ENCODE peak calls at places on chromosome 22, in eight cellular contexts. One of them, this sample, is unnamed.

GRCh38 chr22:48943567-48944432 is 883.9 kb downstream of the BRD1 start:
- DNase-seq in body of pancreas: no peak
- DNase-seq in SJSA1: peak; percentile 42
- DNase-seq in GM12878: no peak
- DNase-seq in upper lobe of right lung: peak; percentile 60
- DNase-seq in IMR-90: no peak
- DNase-seq in mesendoderm: peak; percentile 74
- DNase-seq in CD8-positive, alpha-beta memory T cell: no peak
- DNase-seq in this sample: no peak

GRCh38 chr22:36731916-36732315 is 28.4 kb upstream of the CACNG2 start:
- DNase-seq in body of pancreas: no peak
- DNase-seq in SJSA1: no peak
- DNase-seq in CD8-positive, alpha-beta memory T cell: no peak
- DNase-seq in IMR-90: no peak
- DNase-seq in upper lobe of right lung: peak; percentile 58
- DNase-seq in mesendoderm: no peak
- DNase-seq in GM12878: no peak
- DNase-seq in this sample: no peak

GRCh38 chr22:21951931-21952465 is 650 bp downstream of the PPM1F start:
- DNase-seq in CD8-positive, alpha-beta memory T cell: no peak
- DNase-seq in mesendoderm: peak; percentile 53
- DNase-seq in body of pancreas: peak; percentile 51
- DNase-seq in GM12878: no peak
- DNase-seq in upper lobe of right lung: peak; percentile 78
- DNase-seq in IMR-90: peak; percentile 53
- DNase-seq in SJSA1: no peak
- DNase-seq in this sample: peak; percentile 73

GRCh38 chr22:38110863-38111852 is 674 bp upstream of the BAIAP2L2 start:
- DNase-seq in GM12878: no peak
- DNase-seq in body of pancreas: no peak
- DNase-seq in IMR-90: no peak
- DNase-seq in mesendoderm: no peak
- DNase-seq in SJSA1: no peak
- DNase-seq in CD8-positive, alpha-beta memory T cell: no peak
- DNase-seq in upper lobe of right lung: no peak
- DNase-seq in this sample: peak; percentile 48

GRCh38 chr22:22700631-22701030 is 56.2 kb downstream of the GGTLC2 start:
- DNase-seq in mesendoderm: no peak
- DNase-seq in GM12878: no peak
- DNase-seq in CD8-positive, alpha-beta memory T cell: no peak
- DNase-seq in upper lobe of right lung: no peak
- DNase-seq in body of pancreas: no peak
- DNase-seq in SJSA1: no peak
- DNase-seq in IMR-90: no peak
- DNase-seq in this sample: no peak

GRCh38 chr22:49235463-49236300 is 592.0 kb downstream of the BRD1 start:
- DNase-seq in IMR-90: no peak
- DNase-seq in body of pancreas: peak; percentile 15
- DNase-seq in mesendoderm: peak; percentile 64
- DNase-seq in GM12878: no peak
- DNase-seq in CD8-positive, alpha-beta memory T cell: no peak
- DNase-seq in upper lobe of right lung: no peak
- DNase-seq in SJSA1: no peak
- DNase-seq in this sample: no peak

GRCh38 chr22:22720724-22721261 is 76.4 kb downstream of the GGTLC2 start:
- DNase-seq in SJSA1: no peak
- DNase-seq in upper lobe of right lung: no peak
- DNase-seq in body of pancreas: peak; percentile 60
- DNase-seq in GM12878: peak; percentile 62
- DNase-seq in IMR-90: no peak
- DNase-seq in CD8-positive, alpha-beta memory T cell: peak; percentile 23
- DNase-seq in mesendoderm: no peak
- DNase-seq in this sample: no peak

GRCh38 chr22:22877523-22878210 is 9.9 kb upstream of the IGLL5 start:
- DNase-seq in upper lobe of right lung: peak; percentile 82
- DNase-seq in body of pancreas: peak; percentile 47
- DNase-seq in IMR-90: peak; percentile 45
- DNase-seq in mesendoderm: peak; percentile 81
- DNase-seq in GM12878: no peak
- DNase-seq in CD8-positive, alpha-beta memory T cell: peak; percentile 63
- DNase-seq in SJSA1: peak; percentile 77
- DNase-seq in this sample: no peak

GRCh38 chr22:46050916-46051614 is 74.1 kb upstream of the WNT7B start:
- DNase-seq in body of pancreas: no peak
- DNase-seq in SJSA1: no peak
- DNase-seq in CD8-positive, alpha-beta memory T cell: no peak
- DNase-seq in GM12878: no peak
- DNase-seq in upper lobe of right lung: peak; percentile 54
- DNase-seq in IMR-90: no peak
- DNase-seq in mesendoderm: no peak
- DNase-seq in this sample: peak; percentile 46

GRCh38 chr22:48856308-48856615 is 971.4 kb downstream of the BRD1 start:
- DNase-seq in upper lobe of right lung: no peak
- DNase-seq in GM12878: no peak
- DNase-seq in CD8-positive, alpha-beta memory T cell: no peak
- DNase-seq in IMR-90: no peak
- DNase-seq in SJSA1: peak; percentile 23
- DNase-seq in body of pancreas: no peak
- DNase-seq in mesendoderm: no peak
- DNase-seq in this sample: no peak

GRCh38 chr22:45211435-45211834 is 29.3 kb downstream of the KIAA0930 start:
- DNase-seq in mesendoderm: no peak
- DNase-seq in IMR-90: no peak
- DNase-seq in GM12878: no peak
- DNase-seq in upper lobe of right lung: no peak
- DNase-seq in body of pancreas: no peak
- DNase-seq in CD8-positive, alpha-beta memory T cell: no peak
- DNase-seq in SJSA1: no peak
- DNase-seq in this sample: no peak

GRCh38 chr22:19523240-19524169 is 705 bp downstream of the CLDN5 start:
- DNase-seq in upper lobe of right lung: no peak
- DNase-seq in mesendoderm: peak; percentile 68
- DNase-seq in CD8-positive, alpha-beta memory T cell: no peak
- DNase-seq in GM12878: no peak
- DNase-seq in body of pancreas: no peak
- DNase-seq in IMR-90: peak; percentile 9
- DNase-seq in SJSA1: peak; percentile 41
- DNase-seq in this sample: no peak

GRCh38 chr22:31474743-31475142 is 14.9 kb downstream of the EIF4ENIF1 start:
- DNase-seq in GM12878: no peak
- DNase-seq in body of pancreas: no peak
- DNase-seq in mesendoderm: no peak
- DNase-seq in CD8-positive, alpha-beta memory T cell: no peak
- DNase-seq in upper lobe of right lung: no peak
- DNase-seq in SJSA1: no peak
- DNase-seq in IMR-90: peak; percentile 89
- DNase-seq in this sample: no peak

GRCh38 chr22:23696326-23696851 is 5.6 kb downstream of the RGL4 start:
- DNase-seq in CD8-positive, alpha-beta memory T cell: peak; percentile 82
- DNase-seq in body of pancreas: peak; percentile 54
- DNase-seq in upper lobe of right lung: peak; percentile 66
- DNase-seq in IMR-90: peak; percentile 56
- DNase-seq in GM12878: peak; percentile 33
- DNase-seq in SJSA1: no peak
- DNase-seq in mesendoderm: no peak
- DNase-seq in this sample: peak; percentile 66

GRCh38 chr22:46149493-46149997 is 781 bp upstream of the PPARA start:
- DNase-seq in IMR-90: no peak
- DNase-seq in mesendoderm: peak; percentile 13
- DNase-seq in body of pancreas: peak; percentile 82
- DNase-seq in SJSA1: no peak
- DNase-seq in upper lobe of right lung: peak; percentile 87
- DNase-seq in GM12878: no peak
- DNase-seq in CD8-positive, alpha-beta memory T cell: no peak
- DNase-seq in this sample: peak; percentile 73

GRCh38 chr22:28440517-28441366 is 238.9 kb downstream of the TTC28 start:
- DNase-seq in CD8-positive, alpha-beta memory T cell: no peak
- DNase-seq in upper lobe of right lung: no peak
- DNase-seq in GM12878: no peak
- DNase-seq in body of pancreas: peak; percentile 17
- DNase-seq in mesendoderm: no peak
- DNase-seq in IMR-90: peak; percentile 80
- DNase-seq in SJSA1: no peak
- DNase-seq in this sample: no peak

GRCh38 chr22:41285441-41285819 is 557 bp downstream of the RANGAP1 start:
- DNase-seq in upper lobe of right lung: peak; percentile 76
- DNase-seq in mesendoderm: peak; percentile 91
- DNase-seq in IMR-90: peak; percentile 96
- DNase-seq in CD8-positive, alpha-beta memory T cell: peak; percentile 83
- DNase-seq in body of pancreas: peak; percentile 74
- DNase-seq in SJSA1: peak; percentile 95
- DNase-seq in GM12878: no peak
- DNase-seq in this sample: peak; percentile 69

GRCh38 chr22:23533771-23534191 is 46.3 kb downstream of the IGLL1 start:
- DNase-seq in SJSA1: no peak
- DNase-seq in CD8-positive, alpha-beta memory T cell: no peak
- DNase-seq in body of pancreas: no peak
- DNase-seq in upper lobe of right lung: peak; percentile 26
- DNase-seq in GM12878: no peak
- DNase-seq in mesendoderm: peak; percentile 94
- DNase-seq in IMR-90: no peak
- DNase-seq in this sample: peak; percentile 16

GRCh38 chr22:41563051-41563711 is 2.4 kb downstream of the CSDC2 start:
- DNase-seq in mesendoderm: peak; percentile 84
- DNase-seq in IMR-90: peak; percentile 85
- DNase-seq in CD8-positive, alpha-beta memory T cell: no peak
- DNase-seq in GM12878: no peak
- DNase-seq in body of pancreas: peak; percentile 30
- DNase-seq in upper lobe of right lung: no peak
- DNase-seq in SJSA1: peak; percentile 84
- DNase-seq in this sample: no peak

GRCh38 chr22:32413715-32414114 is 1.7 kb upstream of the RTCB start:
- DNase-seq in CD8-positive, alpha-beta memory T cell: no peak
- DNase-seq in upper lobe of right lung: no peak
- DNase-seq in body of pancreas: no peak
- DNase-seq in IMR-90: peak; percentile 42
- DNase-seq in SJSA1: no peak
- DNase-seq in GM12878: no peak
- DNase-seq in mesendoderm: peak; percentile 34
- DNase-seq in this sample: no peak

GRCh38 chr22:23404689-23405365 is 175.3 kb downstream of the IGLL1 start:
- DNase-seq in SJSA1: no peak
- DNase-seq in GM12878: no peak
- DNase-seq in mesendoderm: peak; percentile 75
- DNase-seq in body of pancreas: peak; percentile 14
- DNase-seq in upper lobe of right lung: no peak
- DNase-seq in CD8-positive, alpha-beta memory T cell: no peak
- DNase-seq in IMR-90: peak; percentile 40
- DNase-seq in this sample: no peak

GRCh38 chr22:49439373-49439772 is 388.3 kb downstream of the BRD1 start:
- DNase-seq in CD8-positive, alpha-beta memory T cell: no peak
- DNase-seq in GM12878: no peak
- DNase-seq in SJSA1: no peak
- DNase-seq in upper lobe of right lung: no peak
- DNase-seq in mesendoderm: peak; percentile 21
- DNase-seq in body of pancreas: no peak
- DNase-seq in IMR-90: no peak
- DNase-seq in this sample: no peak

DNA sequence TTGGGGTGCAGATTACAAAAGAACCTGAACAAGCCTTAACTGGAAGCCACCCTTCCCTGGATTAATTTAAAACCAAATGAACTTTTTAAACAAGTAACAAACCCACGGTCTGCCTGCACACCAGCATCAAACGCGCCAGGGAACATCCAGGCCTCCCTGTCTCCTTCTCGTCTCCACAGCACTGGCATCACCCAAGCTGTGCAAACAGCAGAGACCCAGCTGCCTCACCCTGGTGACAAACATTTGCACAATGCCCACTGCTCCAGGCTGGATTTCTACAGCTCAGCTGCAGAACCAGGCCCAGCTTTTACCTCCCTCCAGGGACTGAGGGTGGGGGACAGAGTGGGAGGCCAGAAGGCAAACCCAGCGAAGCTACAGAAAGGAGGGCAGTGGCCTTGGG is 7.0 kb downstream of the RPL3 start:
- DNase-seq in GM12878: no peak
- DNase-seq in IMR-90: no peak
- DNase-seq in body of pancreas: no peak
- DNase-seq in SJSA1: no peak
- DNase-seq in upper lobe of right lung: no peak
- DNase-seq in mesendoderm: no peak
- DNase-seq in CD8-positive, alpha-beta memory T cell: no peak
- DNase-seq in this sample: no peak
- H3K4me1 ChIP-seq in GM12878: peaks cover 39% of the 10 kb centered on the region
- H3K4me1 ChIP-seq in IMR-90: peaks cover 34% of the 10 kb centered on the region
- H3K4me1 ChIP-seq in body of pancreas: peaks cover 41% of the 10 kb centered on the region
- H3K4me1 ChIP-seq in SJSA1: peaks cover 78% of the 10 kb centered on the region
- H3K4me1 ChIP-seq in upper lobe of right lung: peaks cover 47% of the 10 kb centered on the region
- H3K4me1 ChIP-seq in mesendoderm: peaks cover 2% of the 10 kb centered on the region
- H3K4me1 ChIP-seq in CD8-positive, alpha-beta memory T cell: peaks cover 31% of the 10 kb centered on the region
- H3K4me1 ChIP-seq in this sample: peaks cover 66% of the 10 kb centered on the region

GRCh38 chr22:35410663-35411034 is 10.7 kb downstream of the MCM5 start:
- DNase-seq in mesendoderm: no peak
- DNase-seq in GM12878: no peak
- DNase-seq in SJSA1: no peak
- DNase-seq in IMR-90: no peak
- DNase-seq in body of pancreas: no peak
- DNase-seq in CD8-positive, alpha-beta memory T cell: no peak
- DNase-seq in upper lobe of right lung: no peak
- DNase-seq in this sample: no peak
- H3K27ac ChIP-seq in mesendoderm: no peak overlapping the region
- H3K27ac ChIP-seq in GM12878: peak overlapping the region; percentile 83
- H3K27ac ChIP-seq in SJSA1: no peak overlapping the region
- H3K27ac ChIP-seq in IMR-90: no peak overlapping the region
- H3K27ac ChIP-seq in body of pancreas: no peak overlapping the region
- H3K27ac ChIP-seq in CD8-positive, alpha-beta memory T cell: no peak overlapping the region
- H3K27ac ChIP-seq in upper lobe of right lung: peak overlapping the region; percentile 45
- H3K27ac ChIP-seq in this sample: peak overlapping the region; percentile 69

DNA sequence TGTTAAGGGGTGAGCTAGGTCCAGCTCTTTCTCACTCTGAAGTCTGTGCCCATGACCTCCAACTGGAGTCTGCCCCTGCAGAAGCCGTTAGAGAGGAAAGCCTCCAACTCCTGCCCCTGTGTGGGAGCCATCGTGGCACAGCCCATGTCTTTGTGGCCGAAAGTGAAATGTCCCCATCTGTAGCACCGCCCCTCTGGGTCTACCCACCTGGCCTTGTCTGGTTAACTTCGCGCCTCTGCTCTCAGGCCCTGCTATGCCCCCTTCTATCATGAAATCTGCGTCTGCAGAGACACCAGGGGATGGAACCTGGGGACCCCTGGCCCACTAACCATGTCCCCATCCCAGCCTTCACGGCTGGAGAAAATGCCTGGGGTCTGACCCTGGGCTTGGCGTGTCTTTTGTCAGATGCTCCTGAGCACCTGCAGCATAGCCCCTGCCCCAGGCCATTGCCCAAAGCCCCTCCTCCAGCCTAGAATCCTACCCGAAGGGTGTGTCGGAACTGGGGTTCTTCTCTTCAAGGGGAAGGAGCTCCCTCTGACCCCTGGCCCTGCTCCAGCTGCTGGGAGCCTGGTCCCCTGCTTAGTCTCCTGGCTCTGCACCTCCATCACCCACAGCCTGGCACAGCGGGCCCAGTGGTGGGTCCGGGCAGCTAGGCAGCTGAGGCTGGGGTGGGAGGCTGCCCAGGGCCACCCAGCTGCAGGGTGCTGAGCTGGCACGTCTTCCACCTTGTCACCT is 35.8 kb upstream of the HMOX1 start:
- DNase-seq in CD8-positive, alpha-beta memory T cell: no peak
- DNase-seq in IMR-90: no peak
- DNase-seq in mesendoderm: no peak
- DNase-seq in SJSA1: no peak
- DNase-seq in upper lobe of right lung: no peak
- DNase-seq in GM12878: no peak
- DNase-seq in body of pancreas: no peak
- DNase-seq in this sample: no peak
- H3K4me1 ChIP-seq in CD8-positive, alpha-beta memory T cell: no peaks in the 10 kb centered on the region
- H3K4me1 ChIP-seq in IMR-90: peaks cover 6% of the 10 kb centered on the region
- H3K4me1 ChIP-seq in mesendoderm: no peaks in the 10 kb centered on the region
- H3K4me1 ChIP-seq in SJSA1: no peaks in the 10 kb centered on the region
- H3K4me1 ChIP-seq in upper lobe of right lung: no peaks in the 10 kb centered on the region
- H3K4me1 ChIP-seq in GM12878: peaks cover 9% of the 10 kb centered on the region
- H3K4me1 ChIP-seq in body of pancreas: peaks cover 10% of the 10 kb centered on the region
- H3K4me1 ChIP-seq in this sample: peaks cover 10% of the 10 kb centered on the region

GRCh38 chr22:43666511-43666910 is 145.6 kb downstream of the EFCAB6 start:
- DNase-seq in SJSA1: no peak
- DNase-seq in GM12878: no peak
- DNase-seq in IMR-90: no peak
- DNase-seq in upper lobe of right lung: no peak
- DNase-seq in CD8-positive, alpha-beta memory T cell: no peak
- DNase-seq in mesendoderm: no peak
- DNase-seq in body of pancreas: no peak
- DNase-seq in this sample: no peak
- H3K27ac ChIP-seq in SJSA1: no peak overlapping the region
- H3K27ac ChIP-seq in GM12878: no peak overlapping the region
- H3K27ac ChIP-seq in IMR-90: no peak overlapping the region
- H3K27ac ChIP-seq in upper lobe of right lung: no peak overlapping the region
- H3K27ac ChIP-seq in CD8-positive, alpha-beta memory T cell: no peak overlapping the region
- H3K27ac ChIP-seq in mesendoderm: no peak overlapping the region
- H3K27ac ChIP-seq in body of pancreas: no peak overlapping the region
- H3K27ac ChIP-seq in this sample: no peak overlapping the region